ENCODE peak calls at places on chromosomes 2 and 18, in four cellular contexts. S is cardiac muscle cell, D is astrocyte of the spinal cord, C is RWPE1. N is an unnamed sample.

GRCh38 chr2:8475349-8476045 is 206.4 kb upstream of the ID2 start:
- DNase-seq in D (no peak), S (no peak), C (no peak), N (no peak)

GRCh38 chr18:8448091-8448490 is 161.1 kb upstream of the RAB12 start:
- DNase-seq in S (no peak), D (no peak), C (no peak), N (no peak)

GRCh38 chr2:36478332-36478738 is 119.6 kb downstream of the FEZ2 start:
- DNase-seq in C (peak; percentile 77), D (peak; percentile 81), S (peak; percentile 88), N (peak; percentile 77)

GRCh38 chr2:121240436-121240835 is 44.6 kb downstream of the TFCP2L1 start:
- DNase-seq in S (no peak), C (no peak), D (no peak), N (no peak)

GRCh38 chr2:238406222-238406997 is 20.3 kb upstream of the ASB1 start:
- DNase-seq in C (no peak), D (no peak), S (no peak), N (no peak)

GRCh38 chr2:54955674-54956391 is 94.4 kb downstream of the RTN4 start:
- DNase-seq in D (no peak), S (peak; percentile 35), C (no peak), N (no peak)

GRCh38 chr2:174350593-174351181 is 15.9 kb downstream of the SP9 start:
- DNase-seq in S (no peak), D (no peak), C (no peak), N (no peak)

GRCh38 chr18:31426021-31426420 is 21.5 kb upstream of the DSG3 start:
- DNase-seq in C (no peak), D (no peak), S (no peak), N (no peak)

GRCh38 chr2:124027182-124027581 is 2.1 kb downstream of the CNTNAP5 start:
- DNase-seq in S (peak; percentile 80), D (peak; percentile 35), C (peak; percentile 40), N (peak; percentile 37)

GRCh38 chr2:236677368-236677767 is 107.7 kb downstream of the ACKR3 start:
- DNase-seq in D (no peak), C (no peak), S (no peak), N (no peak)

GRCh38 chr18:63320690-63321265 is 1.2 kb upstream of the BCL2 start:
- DNase-seq in S (peak; percentile 61), C (no peak), D (peak; percentile 36), N (no peak)
- TF ChIP-seq CTCF in S (no peak), C (no peak), D (no peak), N (no peak)

GRCh38 chr2:158034198-158034831 is 67.4 kb upstream of the UPP2 start:
- DNase-seq in C (peak; percentile 52), S (peak; percentile 69), D (peak; percentile 69), N (peak; percentile 60)
- TF ChIP-seq CTCF in C (no peak), S (peak; percentile 48), D (peak; percentile 69), N (peak; percentile 55)

GRCh38 chr2:60456115-60456770 is 97.2 kb downstream of the BCL11A start:
- DNase-seq in S (no peak), C (no peak), D (no peak), N (no peak)
- TF ChIP-seq CTCF in S (no peak), C (no peak), D (no peak), N (no peak)

GRCh38 chr18:50055474-50055873 is 139.5 kb downstream of the MYO5B start:
- DNase-seq in D (no peak), S (no peak), C (no peak), N (no peak)

GRCh38 chr18:50053142-50053541 is 141.8 kb downstream of the MYO5B start:
- DNase-seq in C (no peak), D (no peak), S (no peak), N (no peak)

GRCh38 chr18:50056185-50056584 is 138.8 kb downstream of the MYO5B start:
- DNase-seq in C (no peak), S (no peak), D (no peak), N (no peak)

GRCh38 chr18:50057009-50057408 is 137.9 kb downstream of the MYO5B start:
- DNase-seq in C (no peak), S (no peak), D (no peak), N (no peak)

DNA sequence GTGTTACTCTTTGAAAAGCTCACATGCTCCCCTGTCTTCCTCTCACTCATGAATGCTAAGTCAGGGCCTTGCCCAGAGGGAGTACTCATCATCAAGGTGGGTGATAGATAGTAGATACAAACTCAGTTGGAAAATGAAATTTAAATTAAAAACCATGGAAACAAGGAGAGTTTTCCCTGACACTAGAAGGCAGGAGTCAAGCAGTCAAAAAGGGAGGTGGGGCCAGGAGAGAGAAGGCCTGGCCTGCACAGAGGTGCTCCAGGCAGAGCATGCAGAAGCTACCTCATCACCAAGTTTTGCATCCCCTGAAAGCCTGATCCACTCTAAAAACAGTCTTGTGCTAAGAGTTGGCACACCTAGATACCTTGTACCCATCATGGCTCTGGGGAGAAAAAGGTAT is 143.7 kb downstream of the MYO5B start:
- DNase-seq in S (peak; percentile 27), C (peak; percentile 2), D (no peak), N (no peak)
- TF ChIP-seq CTCF in S (peak; percentile 40), C (no peak), D (peak; percentile 12), N (peak; percentile 24)